ENCODE peak calls at places on chromosomes 6 and 20, in eight cellular contexts. I is upper lobe of right lung, H is fibroblast of pulmonary artery, J is Calu3, M is SK-N-SH, D is pancreas, Z is OCI-LY7, E is testis. N is an unnamed sample.

GRCh38 chr6:106692112-106692822 is 62.9 kb downstream of the QRSL1 start:
- DNase-seq in I (no peak), H (peak), J (peak), M (no peak), D (peak), Z (no peak), E (no peak), N (no peak)

GRCh38 chr6:109979033-109979921 is 1.2 kb downstream of the GPR6 start:
- DNase-seq in I (peak), H (no peak), J (no peak), M (peak), D (peak), Z (no peak), E (no peak), N (no peak)

GRCh38 chr6:147534116-147534865 is 25.8 kb downstream of the SAMD5 start:
- DNase-seq in I (no peak), H (no peak), J (no peak), M (no peak), D (no peak), Z (no peak), E (no peak), N (no peak)

GRCh38 chr6:155325700-155326516 is 11.6 kb upstream of the TFB1M start:
- DNase-seq in I (no peak), H (no peak), J (no peak), M (no peak), D (no peak), Z (no peak), E (no peak), N (no peak)

GRCh38 chr6:43304882-43305281 is 3.7 kb downstream of the CRIP3 start:
- DNase-seq in I (no peak), H (no peak), J (no peak), M (no peak), D (no peak), Z (no peak), E (no peak), N (no peak)

GRCh38 chr20:18164356-18164755 is 26.7 kb downstream of the KAT14 start:
- DNase-seq in I (no peak), H (no peak), J (no peak), M (no peak), D (no peak), Z (no peak), E (no peak), N (no peak)

GRCh38 chr6:37826993-37827392 is 7.5 kb downstream of the ZFAND3 start:
- DNase-seq in I (no peak), H (no peak), J (no peak), M (no peak), D (no peak), Z (no peak), E (no peak), N (no peak)

GRCh38 chr6:109491207-109491938 is 8.4 kb upstream of the ZBTB24 start:
- DNase-seq in I (no peak), H (no peak), J (no peak), M (no peak), D (no peak), Z (no peak), E (no peak), N (no peak)

GRCh38 chr6:29354980-29355379 is 13.7 kb downstream of the OR5V1 start:
- DNase-seq in I (no peak), H (no peak), J (no peak), M (no peak), D (no peak), Z (no peak), E (no peak), N (no peak)

DNA sequence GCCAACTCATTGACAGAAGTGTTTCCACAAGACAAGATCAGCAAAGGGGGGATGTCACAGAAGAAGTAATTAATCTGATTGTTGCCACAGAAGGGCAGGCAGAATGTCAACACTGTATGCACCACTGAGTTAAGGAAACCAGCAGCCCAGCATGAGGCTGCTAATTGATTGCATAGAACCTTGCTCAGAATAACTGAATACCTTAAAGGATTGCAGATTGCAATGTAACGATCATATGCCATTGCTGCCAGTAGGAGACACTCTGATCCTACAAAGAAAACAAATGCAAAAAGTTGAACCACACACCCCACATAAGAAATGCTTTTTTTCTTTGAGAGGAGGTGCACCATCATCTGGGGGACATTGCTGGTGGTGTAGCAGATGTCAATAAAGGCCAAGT is 13.1 kb downstream of the OR5V1 start:
- DNase-seq in I (no peak), H (no peak), J (no peak), M (no peak), D (no peak), Z (no peak), E (no peak), N (no peak)
- TF ChIP-seq CTCF in I (no peak), H (no peak), J (no peak), M (peak), D (no peak), Z (peak), E (no peak), N (no peak)

GRCh38 chr6:114101255-114101654 is 130.3 kb upstream of the HDAC2 start:
- DNase-seq in I (no peak), H (no peak), J (no peak), M (no peak), D (no peak), Z (no peak), E (no peak), N (no peak)
- TF ChIP-seq CTCF in I (no peak), H (no peak), J (no peak), M (no peak), D (no peak), Z (no peak), E (no peak), N (no peak)

GRCh38 chr6:12507641-12508040 is 208.9 kb upstream of the PHACTR1 start:
- DNase-seq in I (no peak), H (no peak), J (no peak), M (no peak), D (no peak), Z (no peak), E (no peak), N (no peak)

GRCh38 chr6:12509060-12509459 is 207.5 kb upstream of the PHACTR1 start:
- DNase-seq in I (no peak), H (no peak), J (no peak), M (no peak), D (no peak), Z (no peak), E (no peak), N (no peak)

GRCh38 chr6:12508553-12508952 is 208.0 kb upstream of the PHACTR1 start:
- DNase-seq in I (no peak), H (no peak), J (no peak), M (no peak), D (no peak), Z (no peak), E (no peak), N (no peak)

GRCh38 chr6:12506211-12506610 is 210.4 kb upstream of the PHACTR1 start:
- DNase-seq in I (no peak), H (no peak), J (no peak), M (no peak), D (no peak), Z (no peak), E (no peak), N (no peak)

DNA sequence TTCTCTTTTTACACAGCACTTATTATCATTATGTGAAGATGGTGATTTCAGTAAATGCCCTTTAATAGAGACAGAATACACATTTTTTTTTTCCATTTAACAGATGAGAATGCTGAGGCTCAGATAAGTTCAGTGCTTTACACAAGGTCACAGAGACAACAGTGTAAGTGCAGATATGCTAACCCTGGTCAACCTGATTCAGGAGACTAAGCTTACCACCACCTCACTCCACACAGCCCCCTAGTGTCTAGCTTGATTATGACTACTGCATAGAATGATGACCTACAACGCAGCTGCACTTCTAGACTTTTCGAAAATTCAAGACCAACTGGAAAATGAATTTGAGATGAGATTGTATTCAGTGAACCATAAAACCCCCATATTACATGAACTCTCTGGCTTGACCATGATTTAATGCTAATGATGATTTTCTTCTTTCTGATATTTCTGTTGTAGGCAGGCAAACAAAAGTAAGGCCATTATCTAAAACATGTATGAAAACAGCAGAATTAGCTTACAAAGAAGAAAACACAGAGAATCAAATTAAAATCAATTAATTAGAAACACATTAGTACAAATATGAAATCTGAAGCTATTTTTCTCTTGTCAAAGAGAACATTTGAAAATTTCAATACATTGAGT is 212.1 kb upstream of the PHACTR1 start:
- DNase-seq in I (no peak), H (peak), J (peak), M (peak), D (no peak), Z (peak), E (no peak), N (no peak)
- TF ChIP-seq CTCF in I (peak), H (peak), J (peak), M (peak), D (peak), Z (peak), E (no peak), N (no peak)

GRCh38 chr6:71855406-71855805 is 30.9 kb upstream of the RIMS1 start:
- DNase-seq in I (no peak), H (no peak), J (no peak), M (no peak), D (no peak), Z (peak), E (no peak), N (no peak)
- TF ChIP-seq CTCF in I (no peak), H (no peak), J (no peak), M (peak), D (no peak), Z (peak), E (no peak), N (no peak)

DNA sequence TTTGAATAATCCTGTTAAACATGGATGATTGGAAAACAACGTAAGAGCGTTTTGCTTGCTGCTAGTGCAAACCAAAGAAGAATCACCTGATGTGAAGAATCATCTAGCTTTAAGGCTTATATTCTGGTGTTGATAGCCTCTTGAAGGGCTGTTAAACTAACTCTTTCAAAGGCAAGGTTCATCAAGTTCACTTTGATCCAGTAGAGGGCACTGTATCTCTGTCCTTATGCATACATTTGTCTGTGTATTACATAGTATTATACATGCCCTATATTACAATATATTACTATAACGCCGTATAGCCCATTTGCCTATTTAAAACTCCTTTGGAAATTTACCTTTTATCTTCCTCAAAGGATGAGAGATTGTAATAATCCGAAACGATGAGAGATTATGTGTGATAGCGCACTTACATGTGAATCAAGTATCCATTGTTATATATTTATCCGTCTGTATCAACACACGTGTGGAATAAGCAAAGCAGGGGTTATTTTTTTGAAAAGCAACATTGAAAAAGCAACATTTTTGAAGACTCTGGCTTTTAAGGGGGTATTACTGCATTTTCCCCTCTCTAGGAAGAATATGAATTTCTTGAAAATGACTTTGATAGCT is 50.8 kb upstream of the NRN1 start:
- DNase-seq in I (no peak), H (peak), J (peak), M (peak), D (no peak), Z (peak), E (no peak), N (no peak)
- TF ChIP-seq CTCF in I (peak), H (peak), J (peak), M (peak), D (no peak), Z (peak), E (no peak), N (peak)

GRCh38 chr6:39190545-39191235 is 38.6 kb downstream of the KCNK5 start:
- DNase-seq in I (no peak), H (no peak), J (no peak), M (no peak), D (no peak), Z (no peak), E (no peak), N (no peak)

GRCh38 chr6:39191236-39191930 is 37.9 kb downstream of the KCNK5 start:
- DNase-seq in I (no peak), H (no peak), J (no peak), M (no peak), D (no peak), Z (no peak), E (no peak), N (no peak)

GRCh38 chr6:39189131-39189530 is 40.1 kb downstream of the KCNK5 start:
- DNase-seq in I (no peak), H (no peak), J (no peak), M (no peak), D (no peak), Z (no peak), E (no peak), N (no peak)

GRCh38 chr6:39188577-39188976 is 40.7 kb downstream of the KCNK5 start:
- DNase-seq in I (no peak), H (no peak), J (no peak), M (no peak), D (no peak), Z (no peak), E (no peak), N (no peak)

GRCh38 chr6:39189915-39190544 is 39.2 kb downstream of the KCNK5 start:
- DNase-seq in I (peak), H (no peak), J (peak), M (peak), D (peak), Z (peak), E (peak), N (no peak)
- TF ChIP-seq CTCF in I (peak), H (no peak), J (peak), M (no peak), D (peak), Z (peak), E (peak), N (no peak)

DNA sequence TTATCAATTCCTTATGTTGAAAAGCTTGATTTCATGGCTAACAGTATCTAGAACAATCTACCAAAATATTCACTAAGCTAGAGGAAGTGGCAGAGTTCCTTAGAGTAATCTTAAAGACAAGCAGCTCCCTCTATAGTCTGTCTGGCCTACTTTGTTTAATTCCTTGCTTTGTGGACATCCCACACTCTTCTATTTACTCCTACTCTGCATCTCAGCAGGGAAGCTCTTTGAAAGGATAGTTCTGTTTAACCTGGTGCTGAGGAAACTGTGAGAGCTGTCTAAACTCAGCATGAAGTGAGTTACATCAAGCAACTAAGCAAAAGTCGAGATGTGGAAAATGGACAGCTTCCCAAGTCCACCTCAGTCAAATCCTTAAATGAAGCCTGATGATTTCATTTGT is 4.3 kb downstream of the REV3L start:
- DNase-seq in I (no peak), H (peak), J (no peak), M (no peak), D (no peak), Z (peak), E (no peak), N (no peak)
- TF ChIP-seq CTCF in I (peak), H (peak), J (no peak), M (peak), D (no peak), Z (peak), E (no peak), N (no peak)

GRCh38 chr20:31632503-31633338 is 5.0 kb upstream of the COX4I2 start:
- DNase-seq in I (no peak), H (no peak), J (no peak), M (no peak), D (no peak), Z (no peak), E (no peak), N (no peak)
- TF ChIP-seq CTCF in I (no peak), H (no peak), J (no peak), M (no peak), D (no peak), Z (no peak), E (no peak), N (no peak)

GRCh38 chr6:14265049-14266021 is 147.8 kb downstream of the CD83 start:
- DNase-seq in I (no peak), H (no peak), J (no peak), M (no peak), D (no peak), Z (no peak), E (no peak), N (no peak)
- TF ChIP-seq CTCF in I (no peak), H (no peak), J (no peak), M (no peak), D (no peak), Z (peak), E (no peak), N (no peak)

GRCh38 chr6:129671442-129672344 is 38.3 kb downstream of the ARHGAP18 start:
- DNase-seq in I (peak), H (no peak), J (no peak), M (no peak), D (no peak), Z (peak), E (no peak), N (no peak)

GRCh38 chr6:129672345-129672691 is 37.7 kb downstream of the ARHGAP18 start:
- DNase-seq in I (no peak), H (peak), J (no peak), M (no peak), D (no peak), Z (no peak), E (no peak), N (no peak)

GRCh38 chr6:129670634-129671033 is 39.3 kb downstream of the ARHGAP18 start:
- DNase-seq in I (no peak), H (no peak), J (no peak), M (no peak), D (no peak), Z (no peak), E (no peak), N (no peak)

GRCh38 chr6:129673758-129674157 is 36.2 kb downstream of the ARHGAP18 start:
- DNase-seq in I (no peak), H (no peak), J (no peak), M (no peak), D (no peak), Z (no peak), E (no peak), N (no peak)

DNA sequence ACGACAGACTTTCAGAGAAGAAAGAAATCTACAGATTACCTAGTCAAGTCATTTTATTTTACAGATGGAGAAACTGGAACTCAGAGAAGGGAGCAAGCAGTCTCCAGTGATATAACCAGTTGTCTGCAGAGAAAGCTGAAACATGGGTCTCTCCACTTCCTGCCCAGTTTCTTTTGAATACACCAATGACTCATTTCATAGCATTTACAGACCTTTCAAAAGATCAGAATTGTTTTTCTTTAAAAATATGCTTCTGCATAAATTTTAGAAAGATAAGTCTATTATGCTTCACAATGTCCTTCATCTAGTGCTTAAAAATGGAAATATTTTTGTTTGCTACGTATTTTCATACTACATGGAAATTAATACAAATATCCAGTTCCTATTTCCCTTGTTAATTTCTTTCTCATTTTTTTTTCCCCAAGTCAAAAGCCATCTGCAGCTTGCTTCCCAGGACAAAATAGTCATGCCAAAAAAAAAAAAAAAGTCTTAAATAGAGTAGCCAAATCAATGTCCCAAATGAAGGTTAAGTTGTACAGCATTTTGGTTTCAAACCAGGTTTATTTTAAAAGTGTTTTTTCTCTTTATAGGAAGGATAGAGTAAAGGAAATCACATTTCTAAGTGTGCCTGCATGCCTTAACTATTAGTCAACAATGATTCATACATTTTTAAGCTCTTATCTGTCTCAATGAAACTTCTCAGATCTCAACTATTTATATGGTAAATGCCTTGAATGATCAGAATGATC is 36.9 kb downstream of the ARHGAP18 start:
- DNase-seq in I (no peak), H (peak), J (no peak), M (no peak), D (no peak), Z (no peak), E (no peak), N (no peak)
- TF ChIP-seq CTCF in I (no peak), H (no peak), J (no peak), M (no peak), D (no peak), Z (no peak), E (no peak), N (no peak)

N was measured in activated B cell treated with CpG ODN at 0.5 μM for 24 hours.